ENCODE peak calls at places on chromosomes 5 and 9, in seven cellular contexts. X is AG04450; Z is psoas muscle; A is HCEC 1CT; E is stimulated activated CD4-positive, alpha-beta T cell treated with anti-CD3 and anti-CD28 coated beads, Interleukin-4, amount 100 ng/mL, for 48 hours; P is right atrium auricular region; S is AG10803. K is an unnamed sample.
A peak's percentile ranks its signal among the peaks of the same experiment; 100 is the strongest.

GRCh38 chr9:113520109-113520642 is 56.6 kb downstream of the RGS3 start:
- DNase-seq in S (no peak), P (no peak), E (no peak), Z (no peak), X (no peak), A (no peak), K (no peak)

GRCh38 chr5:72892846-72893245 is 63.0 kb upstream of the FCHO2 start:
- DNase-seq in P (no peak), X (no peak), A (no peak), E (no peak), S (no peak), Z (no peak), K (no peak)

GRCh38 chr5:497871-498509 is 26.3 kb downstream of the SLC9A3 start:
- DNase-seq in P (no peak), X (no peak), S (no peak), A (no peak), Z (no peak), E (no peak), K (no peak)

GRCh38 chr9:133782157-133783130 is 44.3 kb upstream of the SARDH start:
- DNase-seq in Z (peak; percentile 58), X (peak; percentile 45), S (peak; percentile 62), P (peak; percentile 67), A (peak; percentile 40), E (peak; percentile 59), K (peak; percentile 17)

GRCh38 chr9:114504341-114505186 is 709 bp downstream of the WHRN start:
- DNase-seq in A (peak; percentile 25), P (no peak), Z (peak; percentile 39), X (no peak), E (peak; percentile 17), S (peak; percentile 29), K (peak; percentile 32)

GRCh38 chr9:98625728-98626127 is 83.0 kb downstream of the GABBR2 start:
- DNase-seq in Z (no peak), P (no peak), X (no peak), S (no peak), A (no peak), E (no peak), K (no peak)

GRCh38 chr9:122180633-122181032 is 20.9 kb downstream of the MORN5 start:
- DNase-seq in X (peak; percentile 57), A (peak; percentile 80), S (peak; percentile 72), P (no peak), Z (no peak), E (no peak), K (no peak)

GRCh38 chr5:57431816-57432215 is 50.8 kb downstream of the ACTBL2 start:
- DNase-seq in A (no peak), X (no peak), E (no peak), S (no peak), Z (no peak), P (no peak), K (no peak)

GRCh38 chr5:111584651-111585050 is 72.3 kb upstream of the STARD4 start:
- DNase-seq in A (peak; percentile 71), S (peak; percentile 42), X (no peak), E (no peak), P (no peak), Z (no peak), K (no peak)

GRCh38 chr9:68577778-68578591 is 37.3 kb upstream of the TMEM252 start:
- DNase-seq in X (no peak), E (no peak), P (no peak), S (no peak), A (no peak), Z (no peak), K (no peak)

GRCh38 chr5:126031989-126032716 is 391.1 kb upstream of the GRAMD2B start:
- DNase-seq in A (peak; percentile 42), Z (no peak), E (no peak), X (no peak), S (peak; percentile 2), P (peak; percentile 62), K (peak; percentile 58)

GRCh38 chr5:138449501-138450239 is 10.8 kb downstream of the REEP2 start:
- DNase-seq in A (peak; percentile 70), Z (peak; percentile 91), X (peak; percentile 59), E (peak; percentile 83), S (peak; percentile 76), P (peak; percentile 90), K (peak; percentile 41)

GRCh38 chr9:123569343-123569694 is 213.3 kb downstream of the CRB2 start:
- DNase-seq in P (no peak), Z (no peak), A (no peak), S (peak; percentile 60), E (no peak), X (no peak), K (no peak)

GRCh38 chr5:180306796-180307195 is 14.9 kb upstream of the MAPK9 start:
- DNase-seq in Z (no peak), E (no peak), X (no peak), S (no peak), P (no peak), A (no peak), K (no peak)

GRCh38 chr5:176889321-176890280 is 9.5 kb downstream of the HK3 start:
- DNase-seq in P (no peak), E (no peak), X (no peak), A (no peak), S (no peak), Z (no peak), K (no peak)

GRCh38 chr9:20570756-20571155 is 51.5 kb downstream of the MLLT3 start:
- DNase-seq in A (peak; percentile 87), X (peak; percentile 37), E (no peak), S (peak; percentile 66), Z (no peak), P (no peak), K (no peak)

GRCh38 chr5:119470851-119471451 is 18.7 kb downstream of the HSD17B4 start:
- DNase-seq in E (peak; percentile 1), X (no peak), S (peak; percentile 41), A (peak; percentile 40), P (no peak), Z (no peak), K (peak; percentile 21)

GRCh38 chr5:137760294-137761019 is 6.3 kb upstream of the HNRNPA0 start:
- DNase-seq in E (no peak), P (no peak), S (no peak), A (no peak), Z (no peak), X (no peak), K (no peak)

GRCh38 chr5:16970260-16970659 is 34.2 kb upstream of the MYO10 start:
- DNase-seq in E (no peak), X (no peak), Z (no peak), S (no peak), P (no peak), A (no peak), K (no peak)

K was measured in NCI-H510A treated with DMSO at 0.1 percent for 48 hours.